ENCODE peak calls at places on chromosome 16, in five cellular contexts. F is K562, I is HepG2, T is HCT116, N is GM12878. M is an unnamed sample.

GRCh38 chr16:50185005-50185505 is 31.9 kb downstream of the TENT4B start:
- DNase-seq in I (peak; percentile 87), F (no peak), T (no peak), N (no peak), M (no peak)

GRCh38 chr16:78742501-78743283 is 643.2 kb downstream of the WWOX start:
- DNase-seq in I (no peak), F (peak; percentile 42), T (no peak), N (peak; percentile 83), M (no peak)

GRCh38 chr16:81697321-81697885 is 81.7 kb upstream of the PLCG2 start:
- DNase-seq in N (no peak), T (peak; percentile 51), F (peak; percentile 79), I (peak; percentile 45), M (peak; percentile 81)

GRCh38 chr16:20166531-20167235 is 93.0 kb upstream of the GPR139 start:
- DNase-seq in F (no peak), I (no peak), N (no peak), T (no peak), M (peak; percentile 23)

GRCh38 chr16:51150159-51150893 is 744 bp downstream of the SALL1 start:
- DNase-seq in I (no peak), T (no peak), F (no peak), N (no peak), M (peak; percentile 57)

GRCh38 chr16:50215680-50216079 is 50.7 kb upstream of the ADCY7 start:
- DNase-seq in I (no peak), T (no peak), N (no peak), F (no peak), M (no peak)

GRCh38 chr16:80259289-80259805 is 281.4 kb upstream of the DYNLRB2 start:
- DNase-seq in F (no peak), T (no peak), I (no peak), N (no peak), M (no peak)

GRCh38 chr16:30032083-30032819 is 1.2 kb upstream of the TLCD3B start:
- DNase-seq in F (peak; percentile 75), T (peak; percentile 58), N (no peak), I (peak; percentile 82), M (peak; percentile 94)

GRCh38 chr16:23691483-23692189 is 12.9 kb downstream of the PLK1 start:
- DNase-seq in F (no peak), T (no peak), N (no peak), I (no peak), M (peak; percentile 17)

GRCh38 chr16:55082594-55082982 is 151.9 kb downstream of the IRX5 start:
- DNase-seq in T (no peak), N (no peak), I (no peak), F (no peak), M (no peak)

GRCh38 chr16:4700380-4700996 is 7.1 kb downstream of the NUDT16L1 start:
- DNase-seq in N (no peak), I (no peak), F (no peak), T (no peak), M (no peak)

GRCh38 chr16:84953051-84953746 is 58.1 kb downstream of the ZDHHC7 start:
- DNase-seq in I (no peak), T (no peak), F (no peak), N (no peak), M (no peak)

GRCh38 chr16:50284131-50284911 is 18.0 kb downstream of the ADCY7 start:
- DNase-seq in N (no peak), F (no peak), T (no peak), I (peak; percentile 46), M (no peak)

GRCh38 chr16:48446534-48446920 is 61.3 kb upstream of the SIAH1 start:
- DNase-seq in F (no peak), T (no peak), I (no peak), N (no peak), M (no peak)

GRCh38 chr16:14097182-14097951 is 26.2 kb downstream of the MRTFB start:
- DNase-seq in I (peak; percentile 39), N (no peak), T (peak; percentile 76), F (no peak), M (no peak)

GRCh38 chr16:85754403-85754802 is 3.5 kb upstream of the C16orf74 start:
- DNase-seq in I (no peak), N (no peak), T (no peak), F (no peak), M (no peak)

GRCh38 chr16:21088646-21089538 is 61.8 kb downstream of the DNAH3 start:
- DNase-seq in N (no peak), T (no peak), I (no peak), F (no peak), M (no peak)

GRCh38 chr16:23013484-23013883 is 135.8 kb downstream of the USP31 start:
- DNase-seq in T (peak; percentile 19), I (peak; percentile 33), N (no peak), F (no peak), M (peak; percentile 56)

GRCh38 chr16:19274178-19274797 is 11.2 kb upstream of the CLEC19A start:
- DNase-seq in F (no peak), T (no peak), I (no peak), N (no peak), M (no peak)

GRCh38 chr16:8905168-8905762 is 23.1 kb downstream of the LITAFD start:
- DNase-seq in F (no peak), I (peak; percentile 59), T (peak; percentile 19), N (no peak), M (peak; percentile 57)

GRCh38 chr16:61579195-61579594 is 457.0 kb downstream of the CDH8 start:
- DNase-seq in N (no peak), T (no peak), I (no peak), F (no peak), M (no peak)

GRCh38 chr16:48128769-48129168 is 27.0 kb downstream of the ABCC12 start:
- DNase-seq in F (no peak), N (no peak), I (no peak), T (no peak), M (no peak)

GRCh38 chr16:47499700-47500264 is 38.7 kb downstream of the PHKB start:
- DNase-seq in N (no peak), F (no peak), I (peak; percentile 96), T (no peak), M (no peak)

DNA sequence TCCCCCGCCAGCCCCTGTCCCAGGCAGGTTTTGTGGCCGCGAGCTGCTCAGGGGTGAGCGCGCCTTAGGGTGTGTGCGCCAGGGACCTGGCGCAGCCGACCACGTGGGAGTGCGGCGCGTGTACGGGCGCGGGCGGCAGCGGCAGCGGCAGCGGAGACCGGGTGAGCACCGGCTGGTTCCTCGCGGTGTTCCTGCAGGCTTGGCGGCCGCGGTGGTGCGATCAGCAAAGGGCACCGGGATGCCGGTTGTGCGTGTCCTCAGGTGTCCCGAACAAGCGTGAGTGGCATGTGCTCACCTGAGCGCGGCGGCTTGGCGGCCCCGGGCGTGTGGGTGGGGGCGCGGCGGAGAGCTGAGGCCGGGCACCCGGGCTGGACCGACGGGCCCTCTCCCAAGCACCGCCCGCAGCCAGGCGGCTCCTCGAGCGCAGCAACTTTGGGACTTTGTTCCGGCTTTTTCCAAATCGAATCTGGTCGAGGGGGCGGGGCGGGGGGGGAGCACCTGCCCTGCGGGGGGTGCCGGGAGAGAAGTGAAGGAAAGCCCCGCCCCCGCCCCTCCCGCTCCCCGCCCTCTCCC is 331 bp upstream of the HSD11B2 start:
- DNase-seq in I (peak; percentile 77), F (peak; percentile 89), T (no peak), N (no peak), M (peak; percentile 83)
- TF ChIP-seq EZH2 in I (no peak), F (no peak), T (no peak), N (no peak), M (no peak)

GRCh38 chr16:1494711-1495110 is 1.6 kb downstream of the TELO2 start:
- DNase-seq in I (no peak), F (no peak), N (no peak), T (no peak), M (no peak)

GRCh38 chr16:1492923-1493745 is at the start of gene TELO2:
- DNase-seq in N (no peak), F (peak; percentile 97), T (peak; percentile 53), I (peak; percentile 53), M (peak; percentile 82)

GRCh38 chr16:1492082-1492922 is 858 bp upstream of the TELO2 start:
- DNase-seq in I (no peak), F (no peak), T (no peak), N (no peak), M (no peak)

GRCh38 chr16:1494129-1494640 is 1.0 kb downstream of the TELO2 start:
- DNase-seq in F (peak; percentile 46), N (no peak), I (peak; percentile 27), T (no peak), M (peak; percentile 56)

DNA sequence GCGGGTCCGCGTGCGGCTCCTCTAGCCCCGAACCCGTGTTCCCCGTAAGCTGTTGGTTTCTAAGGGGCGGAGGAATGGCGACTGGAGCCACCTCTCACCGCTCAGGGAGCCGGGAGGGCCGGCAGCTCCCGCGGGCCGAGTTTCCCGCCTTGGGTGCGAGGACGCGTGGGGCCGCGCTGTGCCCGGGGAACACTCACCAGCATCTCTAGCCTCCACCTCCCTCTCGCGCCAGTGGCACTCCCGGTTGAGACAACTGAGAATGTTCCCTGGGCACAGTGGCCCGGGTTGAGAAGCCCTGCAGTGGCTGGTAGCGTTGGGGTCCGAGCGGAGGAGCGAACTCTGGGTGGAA is 560 bp downstream of the TELO2 start:
- DNase-seq in N (no peak), I (no peak), F (no peak), T (no peak), M (peak; percentile 43)
- TF ChIP-seq REST in N (no peak), I (no peak), F (no peak), T (no peak), M (no peak)

GRCh38 chr16:89198417-89199240 is 1.7 kb downstream of the SLC22A31 start:
- DNase-seq in N (no peak), T (no peak), F (no peak), I (no peak), M (no peak)

GRCh38 chr16:89200850-89201466 is 621 bp upstream of the SLC22A31 start:
- DNase-seq in T (no peak), I (no peak), F (no peak), N (no peak), M (peak; percentile 56)

GRCh38 chr16:89199241-89200123 is 855 bp downstream of the SLC22A31 start:
- DNase-seq in T (no peak), I (no peak), F (no peak), N (no peak), M (no peak)

GRCh38 chr16:89201467-89202377 is 1.4 kb upstream of the SLC22A31 start:
- DNase-seq in F (peak; percentile 99), N (no peak), T (peak; percentile 84), I (peak; percentile 78), M (peak; percentile 92)

DNA sequence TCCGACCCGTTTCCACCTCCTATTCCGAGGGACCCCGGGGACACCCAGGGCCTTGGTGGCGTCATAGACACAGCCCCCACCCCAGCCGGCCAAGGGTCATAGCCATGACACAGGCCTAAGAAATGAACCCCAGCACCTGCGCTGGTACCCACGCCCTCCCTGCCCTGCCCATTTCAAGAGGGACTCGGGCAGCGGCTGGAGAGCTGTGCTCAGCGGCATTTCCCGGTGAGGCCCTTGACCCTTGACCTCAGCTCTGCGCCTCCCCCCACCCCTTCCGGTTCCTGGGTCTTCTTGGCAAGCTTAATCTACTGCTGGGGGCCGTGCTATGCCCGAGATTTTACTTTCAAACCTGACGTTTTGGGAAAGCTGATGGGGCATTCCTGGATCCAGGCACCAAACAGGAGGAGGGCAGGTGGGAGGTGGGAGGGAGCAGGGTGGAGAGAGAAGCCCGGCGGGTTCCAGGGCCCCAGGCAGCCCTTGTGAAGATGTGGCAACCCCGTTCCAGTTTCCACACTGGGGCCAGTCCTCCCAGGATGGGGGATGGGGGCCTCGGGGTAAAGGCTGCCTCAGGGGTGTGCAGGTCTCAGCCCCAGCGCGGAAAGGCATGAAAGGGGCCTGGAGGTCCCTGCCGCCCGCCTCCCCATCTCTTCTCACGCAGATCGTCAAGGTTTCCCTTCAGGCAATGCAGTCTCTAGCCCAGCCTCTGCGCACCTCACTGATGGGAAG is at the start of gene SLC22A31:
- DNase-seq in N (no peak), T (no peak), I (peak; percentile 70), F (no peak), M (peak; percentile 63)
- TF ChIP-seq EZH2 in N (no peak), T (no peak), I (no peak), F (no peak), M (no peak)

GRCh38 chr16:27112093-27112811 is 45.5 kb downstream of the C16orf82 start:
- DNase-seq in I (no peak), N (no peak), F (no peak), T (no peak), M (no peak)
- TF ChIP-seq REST in I (no peak), N (no peak), F (no peak), T (no peak), M (no peak)

M was measured in GM23338.